ENCODE peak calls at places on chromosomes 13 and 19, in four cellular contexts. L, V, G and P are unnamed samples.

GRCh38 chr19:1847348-1847683 is 967 bp downstream of the REXO1 start:
- DNase-seq in L (no peak), V (no peak), G (no peak), P (no peak)

GRCh38 chr13:50161052-50161451 is 145.8 kb downstream of the KCNRG start:
- DNase-seq in L (no peak), V (peak), G (peak), P (no peak)

GRCh38 chr19:10255358-10255757 is 3.3 kb downstream of the MRPL4 start:
- DNase-seq in L (no peak), V (no peak), G (no peak), P (no peak)

GRCh38 chr13:99467764-99468163 is 33.5 kb upstream of the TM9SF2 start:
- DNase-seq in L (no peak), V (no peak), G (no peak), P (no peak)

GRCh38 chr13:109301276-109301675 is 485.1 kb downstream of the IRS2 start:
- DNase-seq in L (no peak), V (no peak), G (no peak), P (no peak)

GRCh38 chr19:45391346-45391745 is 13.5 kb downstream of the PPP1R13L start:
- DNase-seq in L (no peak), V (peak), G (peak), P (no peak)

GRCh38 chr13:42735011-42735410 is 46.4 kb upstream of the FAM216B start:
- DNase-seq in L (no peak), V (no peak), G (no peak), P (no peak)

GRCh38 chr13:100542546-100543156 is 45.9 kb downstream of the GGACT start:
- DNase-seq in L (no peak), V (peak), G (no peak), P (no peak)

GRCh38 chr13:34926513-34926912 is 15.6 kb upstream of the NBEA start:
- DNase-seq in L (no peak), V (no peak), G (no peak), P (no peak)

GRCh38 chr13:94209110-94209509 is 270.4 kb downstream of the DCT start:
- DNase-seq in L (no peak), V (no peak), G (no peak), P (no peak)

GRCh38 chr19:36837902-36838783 is at the start of gene ZNF790:
- DNase-seq in L (no peak), V (peak), G (peak), P (peak)

GRCh38 chr13:94345374-94346195 is 133.9 kb downstream of the DCT start:
- DNase-seq in L (no peak), V (peak), G (no peak), P (no peak)

GRCh38 chr19:15358918-15359317 is 20.7 kb downstream of the AKAP8 start:
- DNase-seq in L (no peak), V (no peak), G (no peak), P (no peak)

GRCh38 chr19:50861496-50862286 is 7.0 kb downstream of the KLK3 start:
- DNase-seq in L (no peak), V (no peak), G (no peak), P (no peak)

GRCh38 chr13:64753606-64754005 is 2476.5 kb downstream of the PCDH9 start:
- DNase-seq in L (no peak), V (no peak), G (no peak), P (no peak)

GRCh38 chr13:35252536-35253205 is 223.8 kb downstream of the MAB21L1 start:
- DNase-seq in L (no peak), V (no peak), G (no peak), P (no peak)

GRCh38 chr19:30224689-30225606 is 147.2 kb upstream of the ZNF536 start:
- DNase-seq in L (no peak), V (no peak), G (no peak), P (no peak)

GRCh38 chr19:36054733-36055686 is at the start of gene WDR62:
- DNase-seq in L (peak), V (peak), G (peak), P (no peak)

GRCh38 chr19:20278342-20278741 is 111.3 kb downstream of the ZNF486 start:
- DNase-seq in L (no peak), V (peak), G (no peak), P (no peak)

GRCh38 chr19:51375504-51376221 is 3.2 kb upstream of the NKG7 start:
- DNase-seq in L (no peak), V (no peak), G (no peak), P (no peak)

GRCh38 chr13:27270594-27271520 is at the start of gene RASL11A:
- DNase-seq in L (peak), V (peak), G (peak), P (no peak)

GRCh38 chr13:112065867-112066623 is 904 bp upstream of the SOX1 start:
- DNase-seq in L (no peak), V (no peak), G (no peak), P (no peak)

GRCh38 chr19:14467816-14468215 is 7.3 kb downstream of the PTGER1 start:
- DNase-seq in L (no peak), V (no peak), G (peak), P (no peak)

GRCh38 chr19:50658438-50659317 is 9.4 kb downstream of the C19orf81 start:
- DNase-seq in L (peak), V (no peak), G (peak), P (no peak)

GRCh38 chr19:6273701-6274601 is 5.8 kb downstream of the MLLT1 start:
- DNase-seq in L (no peak), V (peak), G (peak), P (no peak)

GRCh38 chr13:110412132-110412912 is 105.2 kb downstream of the COL4A2 start:
- DNase-seq in L (peak), V (peak), G (peak), P (peak)

GRCh38 chr19:4501691-4502090 is 16.6 kb downstream of the PLIN4 start:
- DNase-seq in L (no peak), V (no peak), G (no peak), P (no peak)

GRCh38 chr19:29576043-29576442 is 30.0 kb upstream of the POP4 start:
- DNase-seq in L (no peak), V (no peak), G (no peak), P (no peak)

GRCh38 chr19:47610546-47610894 is 1.6 kb downstream of the BICRA start:
- DNase-seq in L (no peak), V (no peak), G (no peak), P (no peak)

GRCh38 chr19:47608074-47608907 is 643 bp upstream of the BICRA start:
- DNase-seq in L (peak), V (peak), G (peak), P (no peak)

GRCh38 chr19:47608908-47609879 is at the start of gene BICRA:
- DNase-seq in L (no peak), V (peak), G (peak), P (no peak)

GRCh38 chr19:47609885-47610545 is 1.1 kb downstream of the BICRA start:
- DNase-seq in L (no peak), V (peak), G (peak), P (no peak)

GRCh38 chr19:47607564-47608073 is 1.3 kb upstream of the BICRA start:
- DNase-seq in L (no peak), V (no peak), G (no peak), P (no peak)
- TF ChIP-seq SIN3A in L (no peak), V (no peak), G (no peak), P (no peak)

DNA sequence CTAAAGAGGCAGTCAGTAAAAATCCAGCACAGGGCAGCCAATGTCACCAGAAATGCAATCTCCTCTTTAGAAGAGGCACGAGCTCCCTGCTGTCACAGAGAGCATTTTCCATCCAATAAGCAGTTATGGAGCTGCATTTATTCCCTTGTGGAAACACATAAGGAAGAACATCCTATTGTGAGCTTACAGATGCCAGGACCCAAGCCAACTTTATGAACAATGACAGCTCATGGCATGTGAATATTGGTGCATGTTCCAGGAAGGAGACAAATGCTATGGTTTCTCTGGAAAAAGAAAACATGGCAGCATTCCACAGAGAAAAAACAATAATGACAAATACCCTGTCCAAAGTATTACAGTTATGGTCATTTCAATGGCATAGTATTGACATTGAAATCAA is 955.6 kb downstream of the UQCRFS1 start:
- DNase-seq in L (no peak), V (no peak), G (no peak), P (no peak)
- TF ChIP-seq POLR2AphosphoS5 in L (no peak), V (no peak), G (no peak), P (no peak)

DNA sequence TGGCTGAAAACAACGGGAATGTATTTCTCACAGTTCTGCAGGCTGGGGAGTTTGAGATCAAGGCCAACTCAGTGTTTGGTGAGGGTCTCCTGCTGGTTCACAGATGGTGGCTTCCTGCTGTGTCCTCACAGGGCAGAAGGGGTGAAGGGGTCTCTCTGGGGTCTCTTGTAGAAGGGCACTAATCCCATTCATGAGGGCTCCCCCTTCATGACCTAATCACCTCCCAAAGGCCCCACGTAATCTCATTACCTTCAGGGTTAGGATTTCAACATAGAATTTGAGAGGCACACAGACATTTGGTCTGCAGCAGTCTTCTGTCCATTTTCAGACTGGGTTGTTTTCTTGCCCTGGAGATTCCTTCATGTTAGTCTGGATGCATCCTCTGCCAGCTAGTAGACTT is 11.6 kb downstream of the ZNF444 start:
- DNase-seq in L (no peak), V (no peak), G (no peak), P (no peak)
- TF ChIP-seq TCF7L2 in L (no peak), V (no peak), G (no peak), P (no peak)

DNA sequence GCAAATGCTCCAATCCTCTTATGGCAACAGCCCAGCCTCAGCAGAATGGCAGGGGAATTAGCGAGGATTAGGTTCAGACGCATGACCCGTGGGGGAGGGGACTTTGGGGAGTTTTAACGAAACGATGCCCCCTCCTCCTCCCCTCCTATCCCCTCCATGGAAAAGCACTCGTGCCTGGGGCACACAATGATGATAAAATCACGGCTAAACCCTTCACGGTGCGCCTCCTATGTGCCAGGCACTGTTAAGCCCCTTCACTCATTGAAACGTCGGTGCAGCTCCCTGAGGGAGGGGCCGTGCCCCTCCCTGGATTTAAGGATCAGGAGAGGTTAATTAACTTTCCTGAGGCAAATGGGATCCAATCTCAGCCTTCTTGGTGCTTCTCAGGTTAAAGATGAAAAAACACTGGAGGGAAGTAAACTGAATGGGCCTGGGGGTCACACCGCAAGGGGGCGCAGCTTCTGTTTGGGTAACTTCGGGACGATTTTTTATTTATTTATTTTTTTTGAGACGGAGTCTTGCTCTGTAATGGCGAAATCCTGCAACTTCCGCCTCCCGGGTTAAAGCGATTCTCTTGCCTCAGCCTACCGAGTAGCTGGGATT is 10.1 kb upstream of the TPRX2 start:
- DNase-seq in L (peak), V (peak), G (peak), P (no peak)
- TF ChIP-seq SIN3A in L (no peak), V (no peak), G (no peak), P (no peak)

GRCh38 chr19:42132030-42132628 is at the start of gene POU2F2:
- DNase-seq in L (no peak), V (no peak), G (peak), P (no peak)

GRCh38 chr19:42134671-42135070 is 2.4 kb upstream of the POU2F2 start:
- DNase-seq in L (no peak), V (no peak), G (no peak), P (no peak)

GRCh38 chr19:42131149-42132029 is 857 bp downstream of the POU2F2 start:
- DNase-seq in L (no peak), V (no peak), G (no peak), P (no peak)

GRCh38 chr19:42130254-42130573 is 2.0 kb downstream of the POU2F2 start:
- DNase-seq in L (no peak), V (no peak), G (no peak), P (no peak)

GRCh38 chr19:42132851-42133528 is 744 bp upstream of the POU2F2 start:
- DNase-seq in L (peak), V (peak), G (peak), P (no peak)
- TF ChIP-seq POLR2AphosphoS5 in L (no peak), V (no peak), G (no peak), P (no peak)

GRCh38 chr19:3124630-3125029 is 11.2 kb upstream of the GNA15 start:
- DNase-seq in L (no peak), V (no peak), G (no peak), P (no peak)
- TF ChIP-seq TCF7L2 in L (no peak), V (no peak), G (no peak), P (no peak)

DNA sequence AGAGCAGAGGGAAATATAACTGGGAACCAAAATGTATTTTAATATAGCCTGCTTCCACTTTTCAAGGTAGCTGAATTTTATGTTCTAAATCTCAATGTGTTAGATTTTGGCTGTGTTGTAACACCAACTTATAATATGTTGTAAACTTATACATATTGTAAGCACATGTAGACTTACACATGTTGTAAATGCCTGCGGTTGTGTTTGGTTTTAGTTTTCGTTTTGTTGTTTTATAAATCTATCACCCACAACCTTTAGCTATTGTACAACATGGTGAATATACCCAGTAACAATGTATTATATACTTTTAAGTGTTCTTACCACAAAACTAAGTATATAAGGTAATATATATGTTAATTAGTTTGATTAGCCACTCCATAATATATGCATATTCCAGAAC is 15.6 kb downstream of the KCTD4 start:
- DNase-seq in L (no peak), V (no peak), G (no peak), P (no peak)
- TF ChIP-seq SIN3A in L (no peak), V (no peak), G (no peak), P (no peak)

DNA sequence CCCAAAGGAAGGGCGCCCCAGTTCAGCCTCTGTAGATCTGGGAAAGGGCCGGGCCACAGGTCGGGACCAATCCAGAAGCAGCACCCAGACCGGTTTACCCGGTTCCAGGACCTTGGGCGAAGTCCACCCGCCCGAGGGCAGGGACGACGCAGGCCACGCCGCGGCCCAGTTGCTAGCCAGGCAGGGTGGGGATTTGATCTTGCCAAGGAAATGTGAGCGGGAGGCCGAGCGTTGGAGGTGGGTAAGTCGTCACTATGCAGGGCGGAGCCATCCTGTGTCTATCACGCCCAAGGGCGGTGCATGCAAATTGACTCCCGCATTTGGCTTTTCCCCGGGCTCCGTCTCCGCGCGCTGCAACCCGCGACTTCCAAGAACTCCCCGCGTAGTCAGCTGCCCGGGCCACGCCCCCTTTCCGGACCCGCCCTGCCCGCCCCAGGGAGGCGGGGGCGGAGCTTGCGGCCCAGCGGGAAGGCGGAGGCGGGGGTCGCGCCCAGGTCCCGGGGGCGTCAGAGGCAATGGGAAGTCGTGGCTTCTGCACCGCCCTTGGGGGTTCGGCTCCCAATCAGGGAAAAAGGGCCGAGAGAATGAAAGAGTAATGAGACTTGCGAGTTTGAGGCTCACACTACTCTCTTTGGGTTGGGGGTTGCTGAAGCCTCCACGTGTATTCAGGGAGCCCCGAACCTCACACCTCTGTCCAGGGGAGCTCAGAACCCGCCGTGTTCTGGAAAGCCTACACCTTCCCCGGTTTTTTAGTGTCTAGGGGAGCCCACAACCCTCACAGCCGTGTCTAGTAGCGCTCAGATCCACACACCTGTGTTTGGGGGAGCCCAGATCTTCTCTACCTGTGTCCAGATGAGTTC is 12.8 kb downstream of the IER2 start:
- DNase-seq in L (peak), V (peak), G (peak), P (no peak)
- TF ChIP-seq POLR2AphosphoS5 in L (peak), V (peak), G (peak), P (peak)

GRCh38 chr19:40689339-40690049 is 957 bp downstream of the NUMBL start:
- DNase-seq in L (no peak), V (no peak), G (peak), P (no peak)

GRCh38 chr19:40688294-40688693 is 2.2 kb downstream of the NUMBL start:
- DNase-seq in L (no peak), V (no peak), G (no peak), P (no peak)

GRCh38 chr19:40686882-40687524 is 3.4 kb downstream of the NUMBL start:
- DNase-seq in L (no peak), V (no peak), G (no peak), P (no peak)

GRCh38 chr19:40688987-40689338 is 1.5 kb downstream of the NUMBL start:
- DNase-seq in L (no peak), V (no peak), G (no peak), P (no peak)

DNA sequence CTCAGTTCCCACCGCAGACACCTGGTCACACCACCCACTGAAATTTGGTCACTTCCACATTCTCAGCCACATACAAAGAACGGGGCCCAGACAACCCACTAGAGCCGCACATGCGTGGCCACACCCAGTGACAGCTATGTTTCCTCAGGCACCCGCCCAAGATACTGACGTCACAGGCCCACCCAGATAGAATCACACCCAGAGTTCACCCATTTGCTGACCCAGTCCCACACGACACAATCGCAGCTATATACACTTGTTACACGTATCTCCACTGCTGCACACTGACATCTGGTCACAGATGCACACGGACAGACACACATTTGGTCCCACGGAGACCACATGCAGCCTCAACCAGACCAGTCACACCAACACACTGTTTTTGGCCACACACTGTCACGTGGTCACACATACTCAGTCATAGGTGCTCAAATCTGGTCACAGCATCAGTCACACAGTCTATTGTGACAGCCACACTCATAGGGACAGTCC is 2.9 kb downstream of the NUMBL start:
- DNase-seq in L (no peak), V (no peak), G (peak), P (no peak)
- TF ChIP-seq TCF7L2 in L (no peak), V (no peak), G (no peak), P (no peak)